ENCODE peak calls at places on chromosomes 5 and 9, in nine cellular contexts. X is hepatocyte, M is stomach, Z is adipocyte, V is ascending aorta, N is uterus, P is mesenchymal stem cell, Q is pancreas, S is body of pancreas. U is an unnamed sample.
A peak's percentile ranks its signal among the peaks of the same experiment; 100 is the strongest.

GRCh38 chr5:180126716-180127681 is 55.4 kb upstream of the RNF130 start:
- DNase-seq in S (no peak), P (peak; percentile 14), M (peak; percentile 39), V (no peak), Q (no peak), N (peak; percentile 9), Z (peak; percentile 60), X (peak; percentile 47), U (peak; percentile 80)

GRCh38 chr5:22242532-22242931 is 610.6 kb downstream of the CDH12 start:
- DNase-seq in P (no peak), N (no peak), M (no peak), S (no peak), V (no peak), Z (no peak), Q (no peak), X (peak; percentile 30), U (peak; percentile 62)

GRCh38 chr5:143057580-143057999 is 287.4 kb downstream of the ARHGAP26 start:
- DNase-seq in M (no peak), S (no peak), V (no peak), Q (no peak), X (no peak), Z (peak; percentile 78), N (no peak), P (peak; percentile 65), U (no peak)

GRCh38 chr9:108691614-108692013 is 164.2 kb downstream of the ACTL7B start:
- DNase-seq in S (no peak), P (no peak), X (peak; percentile 77), N (no peak), Z (no peak), Q (no peak), V (no peak), M (peak; percentile 35), U (peak; percentile 35)

GRCh38 chr5:121949885-121950284 is 11.9 kb upstream of the SRFBP1 start:
- DNase-seq in X (peak; percentile 73), Z (peak; percentile 93), Q (no peak), P (peak; percentile 70), V (no peak), S (no peak), M (no peak), N (no peak), U (peak; percentile 61)

GRCh38 chr5:130324953-130325671 is 420.8 kb downstream of the CHSY3 start:
- DNase-seq in Q (no peak), X (no peak), N (no peak), Z (no peak), V (no peak), S (no peak), M (no peak), P (no peak), U (no peak)

GRCh38 chr9:6305954-6306563 is 22.1 kb upstream of the TPD52L3 start:
- DNase-seq in Q (no peak), N (no peak), V (no peak), P (peak; percentile 43), S (no peak), X (peak; percentile 38), Z (peak; percentile 82), M (no peak), U (no peak)

GRCh38 chr5:168946363-168946762 is 354.6 kb downstream of the SLIT3 start:
- DNase-seq in Q (no peak), S (no peak), X (no peak), V (peak; percentile 44), N (no peak), M (no peak), Z (no peak), P (no peak), U (peak; percentile 86)

GRCh38 chr9:88991066-88992030 is at the start of gene S1PR3:
- DNase-seq in Z (peak; percentile 78), V (peak; percentile 86), N (peak; percentile 70), Q (peak; percentile 84), M (peak; percentile 64), P (peak; percentile 63), S (peak; percentile 52), X (peak; percentile 77), U (peak; percentile 92)

GRCh38 chr5:140090251-140090650 is 23.7 kb upstream of the PURA start:
- DNase-seq in P (no peak), S (no peak), N (no peak), X (no peak), Q (no peak), V (no peak), Z (no peak), M (no peak), U (no peak)

GRCh38 chr5:140083120-140083519 is 30.8 kb upstream of the PURA start:
- DNase-seq in X (no peak), N (no peak), M (no peak), Z (no peak), P (no peak), Q (no peak), S (no peak), V (no peak), U (no peak)

GRCh38 chr5:140083650-140084049 is 30.3 kb upstream of the PURA start:
- DNase-seq in Q (no peak), V (no peak), M (no peak), Z (no peak), X (no peak), P (no peak), S (no peak), N (no peak), U (no peak)

GRCh38 chr5:140084466-140084865 is 29.4 kb upstream of the PURA start:
- DNase-seq in Q (no peak), S (peak; percentile 56), N (no peak), M (peak; percentile 49), Z (no peak), V (peak; percentile 63), X (no peak), P (no peak), U (no peak)
- H3K27me3 ChIP-seq in Q (no peaks in the 10 kb centered on the region), S (no peaks in the 10 kb centered on the region), N (no peaks in the 10 kb centered on the region), M (no peaks in the 10 kb centered on the region), Z (no peaks in the 10 kb centered on the region), V (no peaks in the 10 kb centered on the region), X (peaks cover 39% of the 10 kb centered on the region), P (peaks cover 6% of the 10 kb centered on the region), U (peaks cover 69% of the 10 kb centered on the region)

GRCh38 chr9:130924448-130924788 is 14.6 kb downstream of the FIBCD1 start:
- DNase-seq in M (no peak), N (no peak), Z (no peak), P (no peak), S (no peak), Q (no peak), V (no peak), X (no peak), U (no peak)
- H3K27me3 ChIP-seq in M (peaks cover 14% of the 10 kb centered on the region), N (no peaks in the 10 kb centered on the region), Z (peaks cover 25% of the 10 kb centered on the region), P (peaks cover 63% of the 10 kb centered on the region), S (no peaks in the 10 kb centered on the region), Q (no peaks in the 10 kb centered on the region), V (no peaks in the 10 kb centered on the region), X (no peaks in the 10 kb centered on the region), U (no peaks in the 10 kb centered on the region)

GRCh38 chr9:136133959-136134484 is 15.3 kb upstream of the TMEM250 start:
- DNase-seq in M (no peak), S (no peak), V (no peak), Q (peak; percentile 72), P (no peak), Z (no peak), X (no peak), N (no peak), U (no peak)
- H3K27me3 ChIP-seq in M (peaks cover 70% of the 10 kb centered on the region), S (no peaks in the 10 kb centered on the region), V (peaks cover 18% of the 10 kb centered on the region), Q (no peaks in the 10 kb centered on the region), P (peaks cover 82% of the 10 kb centered on the region), Z (peaks cover 71% of the 10 kb centered on the region), X (peaks cover 29% of the 10 kb centered on the region), N (peaks cover 9% of the 10 kb centered on the region), U (peaks cover 14% of the 10 kb centered on the region)

DNA sequence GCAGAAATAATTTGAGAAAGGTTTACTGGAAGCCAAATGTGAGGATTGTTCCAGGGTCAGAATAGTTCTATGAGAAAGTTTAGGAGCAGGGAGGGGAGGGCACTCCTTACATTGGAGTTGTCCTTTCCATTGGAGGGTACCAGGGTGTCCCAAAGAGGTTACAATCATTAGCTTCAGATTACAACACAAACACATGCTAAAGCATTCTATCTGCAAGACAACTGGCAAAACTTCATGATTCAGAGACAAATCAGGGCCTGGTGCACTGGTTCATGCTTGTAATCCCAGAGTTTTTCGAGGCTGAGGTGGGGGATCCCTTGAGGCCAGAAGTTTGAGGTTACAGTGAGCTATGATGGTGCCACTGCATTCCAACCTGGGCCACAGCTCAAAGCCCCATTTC is 51.8 kb downstream of the NSUN2 start:
- DNase-seq in Q (no peak), V (no peak), X (no peak), P (no peak), M (no peak), S (no peak), Z (no peak), N (no peak), U (no peak)
- H3K27me3 ChIP-seq in Q (no peaks in the 10 kb centered on the region), V (no peaks in the 10 kb centered on the region), X (peaks cover 57% of the 10 kb centered on the region), P (peaks cover 82% of the 10 kb centered on the region), M (peaks cover 20% of the 10 kb centered on the region), S (no peaks in the 10 kb centered on the region), Z (peaks cover 39% of the 10 kb centered on the region), N (no peaks in the 10 kb centered on the region), U (peaks cover 57% of the 10 kb centered on the region)

DNA sequence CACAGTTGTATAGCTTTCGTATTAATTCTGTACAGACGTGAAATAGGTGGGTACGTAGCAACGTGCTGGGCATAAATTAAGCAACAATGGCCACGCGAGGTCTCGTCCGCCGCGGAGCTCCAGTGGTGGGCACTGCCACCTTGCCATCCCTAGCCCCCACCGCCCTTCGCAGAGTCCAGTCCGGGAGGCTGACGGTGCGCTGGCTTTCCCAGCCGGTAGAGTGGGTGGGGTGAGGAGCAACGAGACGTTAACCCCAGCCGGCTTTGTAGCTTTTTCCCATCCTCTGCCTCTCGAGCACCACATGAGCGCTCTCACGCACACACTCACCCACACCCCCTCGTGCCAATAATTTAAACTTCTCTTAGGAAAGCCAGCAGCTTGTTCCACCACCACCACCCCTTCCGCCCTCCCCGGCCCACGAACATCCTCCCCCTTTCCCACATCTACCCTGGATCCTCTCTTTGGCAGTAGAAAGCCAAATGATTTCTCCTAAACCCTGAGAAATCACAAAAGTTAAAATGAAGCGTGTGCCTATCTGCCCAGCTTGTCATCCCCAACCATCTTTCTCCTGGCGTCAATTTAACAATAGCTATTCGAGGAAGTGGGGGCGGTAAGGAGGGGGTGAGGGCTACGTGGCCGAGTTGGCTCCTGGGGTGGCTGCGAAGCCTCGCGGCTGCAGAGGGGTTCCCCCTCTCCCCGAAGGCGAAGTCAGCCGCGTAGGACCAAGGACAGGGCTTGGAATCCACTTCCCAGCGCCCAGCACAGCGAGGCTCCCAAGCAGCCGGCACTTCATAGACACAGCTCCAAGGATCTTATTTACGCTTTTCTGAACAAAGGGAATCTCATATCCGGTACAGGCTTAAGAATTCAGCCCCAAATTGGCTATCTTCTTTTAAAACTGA is 1.5 kb downstream of the ELAVL2 start:
- DNase-seq in Q (peak; percentile 52), S (no peak), Z (peak; percentile 65), P (peak; percentile 11), M (no peak), X (peak; percentile 67), V (no peak), N (no peak), U (peak; percentile 85)
- H3K27me3 ChIP-seq in Q (peaks cover 26% of the 10 kb centered on the region), S (no peaks in the 10 kb centered on the region), Z (peaks cover 58% of the 10 kb centered on the region), P (peaks cover 58% of the 10 kb centered on the region), M (peaks cover 71% of the 10 kb centered on the region), X (peaks cover 81% of the 10 kb centered on the region), V (peaks cover 13% of the 10 kb centered on the region), N (peaks cover 14% of the 10 kb centered on the region), U (peaks cover 88% of the 10 kb centered on the region)

DNA sequence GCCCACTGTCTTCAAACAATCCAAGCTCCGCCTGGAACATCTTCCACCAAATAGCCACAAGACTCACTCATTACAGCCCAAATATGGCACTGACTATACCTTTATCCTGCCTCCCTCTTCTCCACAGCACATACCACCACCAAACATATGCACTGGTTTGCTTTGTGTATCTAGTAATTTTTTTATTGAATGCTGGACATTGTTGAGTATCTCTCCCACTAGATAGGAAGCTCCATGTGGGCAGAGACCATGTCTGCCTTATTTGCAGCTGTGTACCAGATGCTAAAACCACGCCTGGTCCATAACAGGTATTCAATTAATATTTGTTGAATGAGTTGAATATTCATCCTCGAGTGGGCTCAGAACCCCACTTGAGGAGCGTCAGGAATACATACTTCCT is 67.2 kb upstream of the FUBP3 start:
- DNase-seq in V (no peak), X (no peak), N (no peak), Z (no peak), S (no peak), M (no peak), P (no peak), Q (no peak), U (no peak)
- H3K27me3 ChIP-seq in V (no peaks in the 10 kb centered on the region), X (no peaks in the 10 kb centered on the region), N (no peaks in the 10 kb centered on the region), Z (peaks cover 8% of the 10 kb centered on the region), S (no peaks in the 10 kb centered on the region), M (no peaks in the 10 kb centered on the region), P (peaks cover 7% of the 10 kb centered on the region), Q (no peaks in the 10 kb centered on the region), U (no peaks in the 10 kb centered on the region)